ENCODE peak calls at places on chromosomes 7 and 10, in ten cellular contexts. S, U, C, G, L, E, D, Q, M and A are unnamed samples.

GRCh38 chr7:112182749-112183148 is 23.4 kb downstream of the DOCK4 start:
- DNase-seq in S (peak), U (no peak), C (no peak), G (no peak), L (no peak), E (no peak), D (no peak), Q (no peak), M (no peak), A (no peak)

GRCh38 chr7:75642810-75643486 is 95.8 kb downstream of the HIP1 start:
- DNase-seq in S (peak), U (peak), C (peak), G (peak), L (peak), E (no peak), D (peak), Q (peak), M (no peak), A (peak)

GRCh38 chr10:79444243-79445119 is 943 bp downstream of the ZCCHC24 start:
- DNase-seq in S (peak), U (peak), C (peak), G (peak), L (peak), E (no peak), D (peak), Q (peak), M (no peak), A (no peak)

GRCh38 chr10:121792198-121792597 is 135.6 kb downstream of the ATE1 start:
- DNase-seq in S (no peak), U (no peak), C (no peak), G (no peak), L (peak), E (no peak), D (no peak), Q (peak), M (no peak), A (no peak)

GRCh38 chr10:21281173-21281572 is 244.3 kb downstream of the SKIDA1 start:
- DNase-seq in S (no peak), U (no peak), C (no peak), G (no peak), L (no peak), E (no peak), D (no peak), Q (no peak), M (no peak), A (no peak)

GRCh38 chr10:88154596-88155250 is 291.3 kb downstream of the PTEN start:
- DNase-seq in S (no peak), U (no peak), C (no peak), G (no peak), L (peak), E (no peak), D (no peak), Q (no peak), M (no peak), A (no peak)

GRCh38 chr10:6400331-6400730 is 179.7 kb downstream of the PRKCQ start:
- DNase-seq in S (peak), U (no peak), C (peak), G (no peak), L (no peak), E (no peak), D (no peak), Q (no peak), M (no peak), A (no peak)

GRCh38 chr10:19848226-19848950 is 32.2 kb downstream of the PLXDC2 start:
- DNase-seq in S (no peak), U (no peak), C (no peak), G (no peak), L (no peak), E (no peak), D (no peak), Q (no peak), M (no peak), A (no peak)

GRCh38 chr7:132866551-132866950 is 215.3 kb downstream of the CHCHD3 start:
- DNase-seq in S (no peak), U (no peak), C (no peak), G (no peak), L (no peak), E (no peak), D (no peak), Q (no peak), M (no peak), A (no peak)

GRCh38 chr10:121459765-121460453 is 138.3 kb downstream of the FGFR2 start:
- DNase-seq in S (no peak), U (no peak), C (no peak), G (no peak), L (no peak), E (no peak), D (no peak), Q (peak), M (peak), A (peak)

GRCh38 chr7:105677395-105677701 is 96.1 kb upstream of the EFCAB10 start:
- DNase-seq in S (no peak), U (no peak), C (no peak), G (no peak), L (no peak), E (no peak), D (no peak), Q (no peak), M (no peak), A (no peak)

GRCh38 chr7:34622771-34623250 is 35.2 kb upstream of the NPSR1 start:
- DNase-seq in S (no peak), U (no peak), C (no peak), G (no peak), L (no peak), E (no peak), D (no peak), Q (no peak), M (no peak), A (no peak)

GRCh38 chr10:86955501-86956194 is 1.8 kb downstream of the MMRN2 start:
- DNase-seq in S (no peak), U (no peak), C (no peak), G (no peak), L (no peak), E (peak), D (no peak), Q (no peak), M (no peak), A (no peak)

GRCh38 chr10:46545861-46546590 is 10.4 kb downstream of the GPRIN2 start:
- DNase-seq in S (peak), U (peak), C (no peak), G (peak), L (no peak), E (peak), D (no peak), Q (no peak), M (no peak), A (no peak)

GRCh38 chr7:105849122-105849855 is 27.1 kb downstream of the ATXN7L1 start:
- DNase-seq in S (no peak), U (no peak), C (peak), G (no peak), L (peak), E (no peak), D (no peak), Q (peak), M (no peak), A (no peak)

GRCh38 chr10:98855403-98856189 is 380.1 kb downstream of the HPSE2 start:
- DNase-seq in S (no peak), U (no peak), C (no peak), G (no peak), L (no peak), E (no peak), D (no peak), Q (no peak), M (no peak), A (no peak)

GRCh38 chr7:36509962-36510361 is 120.3 kb downstream of the ANLN start:
- DNase-seq in S (no peak), U (no peak), C (no peak), G (no peak), L (no peak), E (no peak), D (no peak), Q (no peak), M (no peak), A (no peak)

GRCh38 chr10:132570771-132571564 is 33.4 kb downstream of the INPP5A start:
- DNase-seq in S (no peak), U (no peak), C (peak), G (no peak), L (no peak), E (peak), D (peak), Q (no peak), M (no peak), A (no peak)

GRCh38 chr7:47741984-47742383 is 160.1 kb upstream of the TNS3 start:
- DNase-seq in S (no peak), U (no peak), C (no peak), G (no peak), L (peak), E (no peak), D (no peak), Q (no peak), M (no peak), A (no peak)

GRCh38 chr10:49632406-49633317 is 18.8 kb downstream of the CHAT start:
- DNase-seq in S (no peak), U (no peak), C (no peak), G (no peak), L (peak), E (peak), D (no peak), Q (no peak), M (no peak), A (no peak)

GRCh38 chr10:101291254-101292193 is 62.3 kb upstream of the LBX1 start:
- DNase-seq in S (peak), U (peak), C (peak), G (peak), L (peak), E (no peak), D (peak), Q (peak), M (no peak), A (no peak)

GRCh38 chr7:137762334-137762733 is 84.4 kb downstream of the DGKI start:
- DNase-seq in S (no peak), U (no peak), C (no peak), G (no peak), L (no peak), E (no peak), D (no peak), Q (no peak), M (no peak), A (no peak)

GRCh38 chr10:87860156-87860795 is 3.1 kb downstream of the KLLN start:
- DNase-seq in S (no peak), U (peak), C (peak), G (no peak), L (peak), E (no peak), D (no peak), Q (peak), M (peak), A (peak)

GRCh38 chr7:87944547-87944946 is 10.5 kb downstream of the ADAM22 start:
- DNase-seq in S (no peak), U (no peak), C (no peak), G (no peak), L (no peak), E (no peak), D (no peak), Q (no peak), M (no peak), A (no peak)

GRCh38 chr7:38731195-38731594 is 100.0 kb upstream of the AMPH start:
- DNase-seq in S (no peak), U (no peak), C (no peak), G (no peak), L (peak), E (no peak), D (no peak), Q (peak), M (no peak), A (no peak)

GRCh38 chr7:100875356-100875751 is 451 bp downstream of the SRRT start:
- DNase-seq in S (no peak), U (no peak), C (peak), G (no peak), L (no peak), E (no peak), D (no peak), Q (no peak), M (no peak), A (no peak)

GRCh38 chr10:99966306-99966705 is 43.4 kb downstream of the DNMBP start:
- DNase-seq in S (no peak), U (peak), C (no peak), G (no peak), L (peak), E (no peak), D (no peak), Q (peak), M (peak), A (peak)

GRCh38 chr7:131105803-131106680 is 221.6 kb upstream of the MKLN1 start:
- DNase-seq in S (peak), U (peak), C (peak), G (peak), L (peak), E (no peak), D (peak), Q (peak), M (no peak), A (no peak)

GRCh38 chr10:79239930-79240713 is 107.1 kb upstream of the PPIF start:
- DNase-seq in S (no peak), U (no peak), C (peak), G (no peak), L (no peak), E (no peak), D (no peak), Q (no peak), M (no peak), A (no peak)

GRCh38 chr10:109114578-109114977 is 808.7 kb downstream of the XPNPEP1 start:
- DNase-seq in S (no peak), U (no peak), C (no peak), G (no peak), L (no peak), E (no peak), D (no peak), Q (no peak), M (no peak), A (no peak)

GRCh38 chr7:45563401-45563800 is 10.8 kb upstream of the ADCY1 start:
- DNase-seq in S (no peak), U (no peak), C (no peak), G (no peak), L (no peak), E (no peak), D (no peak), Q (no peak), M (no peak), A (no peak)

GRCh38 chr7:21128418-21128817 is 299.5 kb upstream of the SP4 start:
- DNase-seq in S (no peak), U (no peak), C (no peak), G (no peak), L (no peak), E (no peak), D (no peak), Q (no peak), M (no peak), A (no peak)

GRCh38 chr10:104081998-104082397 is 3.7 kb downstream of the COL17A1 start:
- DNase-seq in S (no peak), U (no peak), C (no peak), G (no peak), L (no peak), E (no peak), D (no peak), Q (no peak), M (no peak), A (no peak)

GRCh38 chr7:55212838-55213237 is 152.3 kb upstream of the LANCL2 start:
- DNase-seq in S (no peak), U (no peak), C (no peak), G (no peak), L (no peak), E (no peak), D (no peak), Q (no peak), M (no peak), A (no peak)

GRCh38 chr10:58435297-58435696 is 50.1 kb downstream of the TFAM start:
- DNase-seq in S (no peak), U (no peak), C (peak), G (no peak), L (peak), E (no peak), D (peak), Q (peak), M (peak), A (peak)

GRCh38 chr7:94031865-94032264 is 27.7 kb upstream of the BET1 start:
- DNase-seq in S (no peak), U (no peak), C (no peak), G (no peak), L (no peak), E (no peak), D (no peak), Q (no peak), M (no peak), A (no peak)

GRCh38 chr7:142460402-142461117 is 202.7 kb upstream of the PRSS58 start:
- DNase-seq in S (no peak), U (no peak), C (no peak), G (no peak), L (peak), E (no peak), D (no peak), Q (peak), M (no peak), A (no peak)

GRCh38 chr10:29957887-29958330 is 101.5 kb downstream of the JCAD start:
- DNase-seq in S (peak), U (no peak), C (peak), G (peak), L (peak), E (no peak), D (no peak), Q (peak), M (no peak), A (peak)

GRCh38 chr7:103857435-103857834 is 132.0 kb downstream of the RELN start:
- DNase-seq in S (no peak), U (peak), C (no peak), G (no peak), L (no peak), E (no peak), D (no peak), Q (no peak), M (no peak), A (no peak)

GRCh38 chr10:11411926-11412545 is 199.4 kb downstream of the USP6NL start:
- DNase-seq in S (no peak), U (no peak), C (peak), G (no peak), L (no peak), E (no peak), D (no peak), Q (peak), M (no peak), A (no peak)
- TF ChIP-seq CTCF in S (no peak), U (peak), C (peak), G (no peak), L (no peak), E (peak), D (no peak), Q (peak), M (no peak), A (no peak)

GRCh38 chr10:74755273-74755672 is 71.1 kb upstream of the KAT6B start:
- DNase-seq in S (no peak), U (no peak), C (peak), G (no peak), L (no peak), E (no peak), D (no peak), Q (no peak), M (no peak), A (no peak)

GRCh38 chr10:74752371-74752990 is 73.9 kb upstream of the KAT6B start:
- DNase-seq in S (no peak), U (no peak), C (peak), G (no peak), L (no peak), E (no peak), D (no peak), Q (no peak), M (no peak), A (no peak)

GRCh38 chr10:74754397-74754796 is 72.0 kb upstream of the KAT6B start:
- DNase-seq in S (no peak), U (no peak), C (no peak), G (no peak), L (no peak), E (no peak), D (no peak), Q (no peak), M (peak), A (peak)

GRCh38 chr10:74750848-74751274 is 75.5 kb upstream of the KAT6B start:
- DNase-seq in S (no peak), U (no peak), C (no peak), G (no peak), L (no peak), E (no peak), D (no peak), Q (no peak), M (no peak), A (no peak)

GRCh38 chr10:74753295-74754211 is 72.8 kb upstream of the KAT6B start:
- DNase-seq in S (no peak), U (no peak), C (no peak), G (peak), L (peak), E (no peak), D (peak), Q (no peak), M (peak), A (peak)
- TF ChIP-seq CTCF in S (no peak), U (no peak), C (no peak), G (no peak), L (no peak), E (no peak), D (no peak), Q (no peak), M (peak), A (no peak)

DNA sequence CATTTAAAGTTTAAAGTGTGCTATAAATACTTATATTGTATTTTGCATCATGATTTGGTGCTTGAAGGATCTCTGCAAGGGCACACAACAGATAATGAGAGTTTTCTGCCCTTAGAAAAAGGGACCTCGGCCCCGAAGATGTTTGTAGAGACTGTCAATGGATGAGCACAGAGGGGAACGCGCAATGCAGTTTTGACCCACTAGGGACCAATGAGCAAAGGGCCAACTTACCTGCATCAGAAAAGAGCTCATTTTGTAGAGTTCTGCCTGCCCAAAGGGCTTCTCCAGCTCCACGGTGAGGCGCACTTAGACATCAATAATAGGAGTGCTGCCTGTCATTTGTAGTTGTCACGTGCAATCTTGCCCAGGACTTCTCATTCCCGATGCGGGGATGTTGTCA is 91.1 kb downstream of the BUB3 start:
- DNase-seq in S (no peak), U (no peak), C (no peak), G (no peak), L (no peak), E (no peak), D (no peak), Q (no peak), M (no peak), A (no peak)
- TF ChIP-seq CTCF in S (no peak), U (peak), C (no peak), G (no peak), L (no peak), E (no peak), D (no peak), Q (no peak), M (peak), A (no peak)

GRCh38 chr7:154777489-154777888 is 225.4 kb downstream of the PAXIP1 start:
- DNase-seq in S (no peak), U (no peak), C (no peak), G (no peak), L (no peak), E (no peak), D (no peak), Q (no peak), M (no peak), A (no peak)

GRCh38 chr7:154774303-154774702 is 228.6 kb downstream of the PAXIP1 start:
- DNase-seq in S (no peak), U (no peak), C (no peak), G (no peak), L (no peak), E (no peak), D (no peak), Q (no peak), M (no peak), A (no peak)

GRCh38 chr7:154776350-154776749 is 226.6 kb downstream of the PAXIP1 start:
- DNase-seq in S (no peak), U (no peak), C (no peak), G (no peak), L (no peak), E (no peak), D (no peak), Q (no peak), M (no peak), A (no peak)

GRCh38 chr7:154777023-154777422 is 225.9 kb downstream of the PAXIP1 start:
- DNase-seq in S (no peak), U (no peak), C (no peak), G (no peak), L (no peak), E (no peak), D (no peak), Q (no peak), M (no peak), A (no peak)

GRCh38 chr7:154775681-154776080 is 227.2 kb downstream of the PAXIP1 start:
- DNase-seq in S (no peak), U (no peak), C (no peak), G (no peak), L (no peak), E (no peak), D (no peak), Q (no peak), M (no peak), A (no peak)
- TF ChIP-seq CTCF in S (no peak), U (no peak), C (no peak), G (no peak), L (no peak), E (no peak), D (no peak), Q (no peak), M (no peak), A (no peak)

GRCh38 chr10:92688927-92689662 is 660 bp upstream of the HHEX start:
- DNase-seq in S (peak), U (peak), C (peak), G (peak), L (no peak), E (no peak), D (peak), Q (peak), M (no peak), A (no peak)
- TF ChIP-seq CTCF in S (no peak), U (peak), C (no peak), G (peak), L (no peak), E (peak), D (no peak), Q (peak), M (no peak), A (no peak)

GRCh38 chr7:127885222-127885772 is 145.9 kb downstream of the LRRC4 start:
- DNase-seq in S (no peak), U (peak), C (no peak), G (no peak), L (no peak), E (no peak), D (no peak), Q (no peak), M (no peak), A (no peak)
- TF ChIP-seq CTCF in S (no peak), U (no peak), C (no peak), G (no peak), L (no peak), E (no peak), D (no peak), Q (no peak), M (no peak), A (no peak)